ENCODE peak calls at places on chromosome 6, in ten cellular contexts. L, U, B, T, P, N, D, I, X and F are unnamed samples.

GRCh38 chr6:113829702-113830058 is 27.5 kb upstream of the MARCKS start:
- DNase-seq in L (no peak), U (no peak), B (peak), T (peak), P (no peak), N (no peak), D (no peak), I (no peak), X (no peak), F (no peak)

GRCh38 chr6:40523505-40524172 is 63.5 kb downstream of the LRFN2 start:
- DNase-seq in L (no peak), U (no peak), B (no peak), T (no peak), P (no peak), N (no peak), D (no peak), I (no peak), X (no peak), F (no peak)

GRCh38 chr6:7691675-7692452 is 34.0 kb upstream of the BMP6 start:
- DNase-seq in L (peak), U (no peak), B (peak), T (peak), P (no peak), N (peak), D (peak), I (no peak), X (no peak), F (no peak)

GRCh38 chr6:73515204-73516101 is 5.4 kb downstream of the EEF1A1 start:
- DNase-seq in L (no peak), U (no peak), B (peak), T (peak), P (peak), N (peak), D (peak), I (no peak), X (no peak), F (peak)

GRCh38 chr6:145648149-145648548 is 87.2 kb downstream of the EPM2A start:
- DNase-seq in L (no peak), U (no peak), B (no peak), T (no peak), P (no peak), N (no peak), D (no peak), I (no peak), X (no peak), F (no peak)

GRCh38 chr6:130513770-130514169 is 148.0 kb downstream of the TMEM200A start:
- DNase-seq in L (no peak), U (no peak), B (peak), T (peak), P (no peak), N (no peak), D (no peak), I (no peak), X (no peak), F (no peak)

GRCh38 chr6:149094934-149095341 is 222.6 kb upstream of the TAB2 start:
- DNase-seq in L (no peak), U (no peak), B (peak), T (peak), P (no peak), N (no peak), D (no peak), I (no peak), X (no peak), F (no peak)

GRCh38 chr6:43386492-43386891 is 17.0 kb upstream of the ZNF318 start:
- DNase-seq in L (no peak), U (no peak), B (peak), T (no peak), P (no peak), N (peak), D (no peak), I (no peak), X (no peak), F (peak)

GRCh38 chr6:30885999-30886896 is 1.9 kb downstream of the DDR1 start:
- DNase-seq in L (peak), U (no peak), B (peak), T (peak), P (peak), N (peak), D (peak), I (peak), X (peak), F (no peak)

GRCh38 chr6:44662461-44663121 is 275.1 kb downstream of the CDC5L start:
- DNase-seq in L (no peak), U (no peak), B (no peak), T (peak), P (no peak), N (no peak), D (no peak), I (peak), X (no peak), F (no peak)

GRCh38 chr6:31441368-31442267 is 38.2 kb downstream of the MICA start:
- DNase-seq in L (no peak), U (peak), B (peak), T (peak), P (peak), N (peak), D (peak), I (peak), X (peak), F (peak)

GRCh38 chr6:70527071-70527737 is 39.5 kb upstream of the SDHAF4 start:
- DNase-seq in L (no peak), U (no peak), B (peak), T (peak), P (no peak), N (no peak), D (no peak), I (no peak), X (no peak), F (no peak)

GRCh38 chr6:148780918-148781436 is 34.1 kb downstream of the UST start:
- DNase-seq in L (no peak), U (no peak), B (no peak), T (no peak), P (no peak), N (no peak), D (no peak), I (no peak), X (no peak), F (no peak)

GRCh38 chr6:106064103-106064502 is 22.0 kb upstream of the PRDM1 start:
- DNase-seq in L (no peak), U (no peak), B (no peak), T (no peak), P (no peak), N (no peak), D (no peak), I (no peak), X (no peak), F (no peak)

GRCh38 chr6:13139119-13139518 is 189.2 kb downstream of the TBC1D7 start:
- DNase-seq in L (no peak), U (no peak), B (no peak), T (no peak), P (no peak), N (no peak), D (no peak), I (no peak), X (no peak), F (no peak)

GRCh38 chr6:117908246-117909107 is 1.4 kb downstream of the SLC35F1 start:
- DNase-seq in L (no peak), U (peak), B (no peak), T (no peak), P (no peak), N (no peak), D (no peak), I (no peak), X (peak), F (no peak)

GRCh38 chr6:161458199-161458598 is 184.3 kb upstream of the AGPAT4 start:
- DNase-seq in L (no peak), U (peak), B (no peak), T (no peak), P (no peak), N (no peak), D (no peak), I (no peak), X (no peak), F (no peak)

GRCh38 chr6:14200047-14200446 is 82.5 kb downstream of the CD83 start:
- DNase-seq in L (no peak), U (no peak), B (peak), T (peak), P (no peak), N (no peak), D (no peak), I (no peak), X (no peak), F (no peak)

GRCh38 chr6:157763129-157763893 is 59.7 kb upstream of the SNX9 start:
- DNase-seq in L (peak), U (no peak), B (peak), T (peak), P (no peak), N (peak), D (peak), I (peak), X (no peak), F (no peak)

GRCh38 chr6:149750136-149750609 is 632 bp downstream of the PCMT1 start:
- DNase-seq in L (peak), U (peak), B (peak), T (peak), P (peak), N (peak), D (peak), I (peak), X (peak), F (peak)

GRCh38 chr6:42088101-42088591 is 37.8 kb downstream of the TAF8 start:
- DNase-seq in L (no peak), U (no peak), B (peak), T (peak), P (no peak), N (peak), D (peak), I (no peak), X (no peak), F (no peak)

GRCh38 chr6:148525453-148525852 is 182.8 kb downstream of the SASH1 start:
- DNase-seq in L (no peak), U (no peak), B (peak), T (peak), P (no peak), N (peak), D (no peak), I (no peak), X (no peak), F (no peak)

GRCh38 chr6:167056370-167056769 is 57.2 kb downstream of the CEP43 start:
- DNase-seq in L (no peak), U (no peak), B (peak), T (peak), P (no peak), N (no peak), D (no peak), I (no peak), X (no peak), F (peak)

GRCh38 chr6:118537579-118537978 is 10.5 kb upstream of the PLN start:
- DNase-seq in L (no peak), U (no peak), B (no peak), T (peak), P (no peak), N (no peak), D (no peak), I (no peak), X (no peak), F (no peak)

GRCh38 chr6:170122676-170123075 is 168.2 kb downstream of the DLL1 start:
- DNase-seq in L (no peak), U (no peak), B (peak), T (no peak), P (no peak), N (no peak), D (no peak), I (no peak), X (no peak), F (no peak)

GRCh38 chr6:107815846-107816245 is 8.3 kb downstream of the SCML4 start:
- DNase-seq in L (no peak), U (no peak), B (no peak), T (no peak), P (no peak), N (no peak), D (no peak), I (no peak), X (no peak), F (no peak)

GRCh38 chr6:15513131-15513771 is 149.6 kb downstream of the DTNBP1 start:
- DNase-seq in L (no peak), U (no peak), B (no peak), T (no peak), P (no peak), N (no peak), D (no peak), I (no peak), X (no peak), F (no peak)

GRCh38 chr6:136695410-136695809 is 96.9 kb downstream of the MAP3K5 start:
- DNase-seq in L (no peak), U (no peak), B (no peak), T (no peak), P (no peak), N (no peak), D (no peak), I (no peak), X (no peak), F (no peak)

GRCh38 chr6:85418059-85418458 is 31.8 kb upstream of the NT5E start:
- DNase-seq in L (no peak), U (no peak), B (peak), T (peak), P (no peak), N (no peak), D (no peak), I (no peak), X (no peak), F (no peak)

GRCh38 chr6:124132256-124132655 is 328.6 kb downstream of the NKAIN2 start:
- DNase-seq in L (no peak), U (no peak), B (no peak), T (peak), P (no peak), N (peak), D (no peak), I (no peak), X (no peak), F (no peak)

GRCh38 chr6:107539849-107540464 is 50.0 kb downstream of the SOBP start:
- DNase-seq in L (no peak), U (no peak), B (no peak), T (no peak), P (no peak), N (no peak), D (no peak), I (no peak), X (no peak), F (no peak)

GRCh38 chr6:34566830-34567546 is 10.9 kb upstream of the SPDEF start:
- DNase-seq in L (no peak), U (no peak), B (no peak), T (no peak), P (no peak), N (no peak), D (no peak), I (no peak), X (no peak), F (no peak)

GRCh38 chr6:108874470-108875160 is 26.4 kb downstream of the ARMC2 start:
- DNase-seq in L (no peak), U (no peak), B (peak), T (no peak), P (peak), N (no peak), D (no peak), I (no peak), X (no peak), F (peak)

GRCh38 chr6:1885576-1886003 is 275.9 kb downstream of the FOXC1 start:
- DNase-seq in L (no peak), U (no peak), B (no peak), T (peak), P (no peak), N (no peak), D (no peak), I (no peak), X (peak), F (no peak)

GRCh38 chr6:46606318-46606717 is 46.3 kb downstream of the CYP39A1 start:
- DNase-seq in L (no peak), U (no peak), B (peak), T (no peak), P (no peak), N (no peak), D (no peak), I (no peak), X (no peak), F (no peak)

GRCh38 chr6:143136647-143137046 is 76.0 kb downstream of the AIG1 start:
- DNase-seq in L (no peak), U (no peak), B (no peak), T (no peak), P (no peak), N (no peak), D (no peak), I (no peak), X (no peak), F (no peak)

GRCh38 chr6:75266716-75267291 is 17.8 kb downstream of the TMEM30A start:
- DNase-seq in L (no peak), U (peak), B (peak), T (no peak), P (no peak), N (peak), D (peak), I (no peak), X (no peak), F (peak)

GRCh38 chr6:143673638-143674037 is 4.1 kb upstream of the PHACTR2 start:
- DNase-seq in L (peak), U (no peak), B (peak), T (peak), P (no peak), N (peak), D (peak), I (no peak), X (no peak), F (no peak)